ENCODE peak calls at places on chromosomes 5 and 9, in nine cellular contexts. I is COR-L47; F is posterior cingulate gyrus; N is BE2C; W is lower leg skin; L is endothelial cell; E is activated CD8-positive, alpha-beta memory T cell treated with anti-CD3 and anti-CD28 coated beads, Interleukin-2, amount 50 U/mL, for 4 hours; V is smooth muscle cell of the brain vasculature; H is pons. S is an unnamed sample.

GRCh38 chr5:143142596-143143435 is 260.7 kb downstream of the NR3C1 start:
- DNase-seq in H (no peak), E (no peak), I (peak), N (no peak), F (peak), W (peak), V (no peak), L (no peak), S (peak)

GRCh38 chr9:111474385-111474784 is 9.8 kb downstream of the ECPAS start:
- DNase-seq in F (no peak), N (no peak), V (no peak), I (no peak), E (no peak), L (no peak), W (no peak), H (no peak), S (peak)

GRCh38 chr5:117302949-117303348 is 728.3 kb upstream of the SEMA6A start:
- DNase-seq in L (no peak), F (no peak), W (no peak), H (no peak), N (no peak), V (peak), I (no peak), E (no peak), S (no peak)

GRCh38 chr9:19925674-19926503 is 137.1 kb upstream of the SLC24A2 start:
- DNase-seq in F (peak), V (peak), W (peak), N (peak), I (peak), H (peak), E (peak), L (peak), S (peak)

GRCh38 chr9:33988219-33988890 is 60.3 kb downstream of the UBAP2 start:
- DNase-seq in N (no peak), I (no peak), F (no peak), E (no peak), V (no peak), W (no peak), L (no peak), H (no peak), S (no peak)

GRCh38 chr9:4836676-4837075 is 43.9 kb downstream of the RCL1 start:
- DNase-seq in W (no peak), I (no peak), E (no peak), L (no peak), H (no peak), V (no peak), F (no peak), N (no peak), S (no peak)

GRCh38 chr9:21102311-21102710 is 24.6 kb upstream of the IFNB1 start:
- DNase-seq in W (no peak), H (no peak), V (no peak), F (no peak), L (no peak), I (no peak), E (no peak), N (no peak), S (no peak)

GRCh38 chr9:12773562-12773961 is 1.3 kb upstream of the LURAP1L start:
- DNase-seq in I (no peak), V (no peak), F (no peak), L (no peak), N (no peak), E (no peak), H (no peak), W (no peak), S (no peak)

GRCh38 chr5:161442471-161442870 is 104.1 kb downstream of the GABRB2 start:
- DNase-seq in W (no peak), N (no peak), F (no peak), V (no peak), I (no peak), L (no peak), E (no peak), H (no peak), S (no peak)

GRCh38 chr5:111595425-111595824 is 83.1 kb upstream of the STARD4 start:
- DNase-seq in I (no peak), N (no peak), L (no peak), H (no peak), W (no peak), E (no peak), V (no peak), F (no peak), S (no peak)

GRCh38 chr9:127567898-127568617 is 44.0 kb upstream of the STXBP1 start:
- DNase-seq in E (no peak), V (no peak), H (no peak), W (no peak), F (no peak), L (peak), I (no peak), N (no peak), S (peak)

GRCh38 chr5:140821375-140822280 is at the start of gene PCDHA5:
- DNase-seq in W (no peak), F (no peak), L (no peak), H (peak), E (no peak), V (no peak), N (no peak), I (peak), S (no peak)

GRCh38 chr5:149679876-149680809 is 50.0 kb upstream of the PPARGC1B start:
- DNase-seq in H (no peak), E (no peak), N (no peak), W (no peak), V (no peak), L (no peak), I (no peak), F (no peak), S (no peak)

GRCh38 chr5:17184596-17184995 is 32.8 kb upstream of the BASP1 start:
- DNase-seq in N (no peak), L (no peak), V (no peak), H (no peak), I (no peak), E (no peak), W (no peak), F (no peak), S (no peak)

GRCh38 chr5:149364719-149365118 is 6.9 kb downstream of the PCYOX1L start:
- DNase-seq in H (no peak), N (no peak), W (no peak), V (no peak), F (no peak), I (no peak), E (no peak), L (no peak), S (no peak)

GRCh38 chr5:3194141-3194540 is 401.5 kb upstream of the IRX1 start:
- DNase-seq in I (no peak), N (no peak), F (no peak), V (no peak), W (no peak), E (no peak), L (no peak), H (no peak), S (no peak)

GRCh38 chr5:133938039-133938821 is 30.2 kb downstream of the C5orf15 start:
- DNase-seq in N (no peak), F (no peak), W (no peak), V (no peak), E (no peak), H (no peak), L (no peak), I (no peak), S (peak)

GRCh38 chr9:33132249-33132772 is 34.8 kb downstream of the B4GALT1 start:
- DNase-seq in N (no peak), H (no peak), L (no peak), F (peak), W (no peak), E (no peak), I (no peak), V (no peak), S (no peak)

GRCh38 chr9:38066907-38067610 is 2.0 kb downstream of the SHB start:
- DNase-seq in H (peak), V (no peak), L (peak), E (peak), N (no peak), F (peak), I (peak), W (peak), S (peak)

GRCh38 chr9:131470581-131470991 is 32.1 kb upstream of the POMT1 start:
- DNase-seq in I (no peak), V (no peak), L (no peak), H (no peak), E (no peak), F (no peak), W (no peak), N (no peak), S (no peak)

GRCh38 chr5:35129921-35130485 is 82.3 kb upstream of the AGXT2 start:
- DNase-seq in W (peak), N (no peak), F (no peak), H (no peak), L (no peak), E (peak), V (no peak), I (no peak), S (no peak)

GRCh38 chr5:80275347-80275746 is 19.5 kb upstream of the SERINC5 start:
- DNase-seq in I (no peak), N (peak), V (no peak), F (no peak), H (peak), E (no peak), W (no peak), L (peak), S (peak)

S was measured in NCI-H69.